ENCODE peak calls at places on chromosomes 6 and 20, in eight cellular contexts. X is colonic mucosa, P is HFFc6, M is BJ, T is heart left ventricle, G is A549, A is lower lobe of right lung, R is endothelial cell. W is an unnamed sample.
A peak's percentile ranks its signal among the peaks of the same experiment; 100 is the strongest.

GRCh38 chr20:53413188-53413631 is 180.4 kb downstream of the ZNF217 start:
- DNase-seq in A (peak; percentile 58), G (peak; percentile 59), X (peak; percentile 53), M (no peak), T (no peak), R (peak; percentile 52), P (no peak), W (peak; percentile 32)

GRCh38 chr20:44217342-44218092 is 6.9 kb upstream of the OSER1 start:
- DNase-seq in M (no peak), T (peak; percentile 84), G (peak; percentile 80), A (peak; percentile 79), R (peak; percentile 76), X (peak; percentile 87), P (peak; percentile 50), W (peak; percentile 81)

GRCh38 chr6:31042801-31043200 is 32.5 kb downstream of the MUC22 start:
- DNase-seq in G (peak; percentile 71), T (peak; percentile 48), R (peak; percentile 52), A (peak; percentile 54), X (peak; percentile 35), P (peak; percentile 39), M (no peak), W (peak; percentile 24)

GRCh38 chr6:32176476-32177181 is 745 bp upstream of the AGPAT1 start:
- DNase-seq in M (no peak), R (no peak), P (peak; percentile 44), X (peak; percentile 49), A (no peak), T (no peak), G (peak; percentile 51), W (no peak)

GRCh38 chr6:125377621-125378020 is 75.9 kb upstream of the HDDC2 start:
- DNase-seq in T (no peak), A (no peak), G (no peak), P (no peak), X (no peak), M (no peak), R (no peak), W (no peak)

GRCh38 chr20:59832406-59833156 is 100.9 kb downstream of the SYCP2 start:
- DNase-seq in R (no peak), A (no peak), G (no peak), X (peak; percentile 11), P (no peak), M (no peak), T (no peak), W (no peak)

GRCh38 chr6:170230520-170231390 is 60.1 kb downstream of the DLL1 start:
- DNase-seq in A (no peak), G (no peak), T (peak; percentile 37), R (no peak), M (no peak), P (no peak), X (no peak), W (no peak)

GRCh38 chr6:170081556-170081955 is 209.3 kb downstream of the DLL1 start:
- DNase-seq in T (no peak), P (no peak), G (no peak), M (no peak), X (peak; percentile 6), R (no peak), A (peak; percentile 12), W (no peak)

GRCh38 chr6:42702200-42702599 is 20.2 kb downstream of the PRPH2 start:
- DNase-seq in P (peak; percentile 71), T (no peak), R (no peak), X (no peak), A (no peak), M (peak; percentile 37), G (peak; percentile 17), W (no peak)

GRCh38 chr6:27129917-27130316 is 117.6 kb upstream of the PRSS16 start:
- DNase-seq in G (no peak), R (no peak), T (no peak), P (no peak), X (no peak), M (no peak), A (no peak), W (no peak)

GRCh38 chr6:27135087-27135657 is 112.3 kb upstream of the PRSS16 start:
- DNase-seq in R (no peak), P (no peak), G (no peak), X (no peak), M (no peak), A (no peak), T (no peak), W (no peak)

GRCh38 chr6:27133281-27134227 is 113.9 kb upstream of the PRSS16 start:
- DNase-seq in M (no peak), P (peak; percentile 85), X (peak; percentile 61), T (peak; percentile 70), A (peak; percentile 81), G (peak; percentile 76), R (peak; percentile 77), W (peak; percentile 78)

GRCh38 chr6:27130668-27131428 is 116.7 kb upstream of the PRSS16 start:
- DNase-seq in X (no peak), A (no peak), M (no peak), R (no peak), P (no peak), T (no peak), G (no peak), W (no peak)

DNA sequence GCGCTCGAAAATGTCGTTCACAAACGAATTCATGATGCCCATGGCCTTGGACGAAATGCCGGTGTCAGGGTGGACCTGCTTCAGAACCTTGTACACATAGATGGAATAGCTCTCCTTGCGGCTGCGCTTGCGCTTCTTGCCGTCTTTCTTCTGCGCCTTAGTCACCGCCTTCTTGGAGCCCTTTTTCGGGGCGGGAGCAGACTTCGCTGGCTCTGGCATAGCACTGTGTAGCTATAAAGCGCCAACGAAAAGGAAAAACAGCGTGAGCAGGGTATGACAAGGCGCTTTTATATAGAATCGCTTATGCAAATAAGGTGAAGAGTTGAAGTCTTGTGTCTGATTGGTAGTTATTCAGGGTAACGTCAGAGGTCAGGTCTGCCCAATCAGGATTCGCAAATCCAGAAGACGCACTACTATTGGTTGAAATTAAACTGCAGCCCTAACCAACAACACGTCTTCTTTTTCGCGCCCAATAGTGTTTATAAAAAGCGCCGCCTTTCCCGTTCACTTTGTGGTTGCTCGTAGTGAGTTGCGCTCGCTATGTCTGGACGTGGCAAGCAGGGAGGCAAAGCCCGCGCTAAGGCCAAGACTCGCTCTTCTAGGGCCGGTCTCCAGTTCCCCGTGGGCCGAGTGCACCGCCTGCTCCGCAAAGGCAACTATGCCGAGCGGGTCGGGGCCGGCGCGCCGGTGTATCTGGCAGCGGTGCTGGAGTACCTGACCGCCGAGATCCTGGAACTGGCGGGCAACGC is 114.8 kb upstream of the PRSS16 start:
- DNase-seq in A (peak; percentile 78), R (peak; percentile 78), T (peak; percentile 81), M (peak; percentile 100), P (peak; percentile 100), X (peak; percentile 97), G (peak; percentile 99), W (peak; percentile 72)
- TF ChIP-seq CTCF in A (no peak), R (no peak), T (no peak), M (no peak), P (no peak), X (no peak), G (no peak), W (no peak)

GRCh38 chr6:148595550-148595949 is 151.3 kb upstream of the UST start:
- DNase-seq in A (no peak), G (no peak), R (no peak), T (no peak), M (no peak), X (no peak), P (no peak), W (no peak)
- TF ChIP-seq CTCF in A (no peak), G (no peak), R (no peak), T (no peak), M (no peak), X (no peak), P (no peak), W (no peak)

GRCh38 chr6:85372915-85373270 is 77.0 kb upstream of the NT5E start:
- DNase-seq in M (no peak), T (no peak), P (no peak), G (no peak), X (no peak), R (no peak), A (no peak), W (no peak)

GRCh38 chr6:85368631-85369030 is 81.3 kb upstream of the NT5E start:
- DNase-seq in G (no peak), R (no peak), X (no peak), T (no peak), A (no peak), P (no peak), M (no peak), W (no peak)

DNA sequence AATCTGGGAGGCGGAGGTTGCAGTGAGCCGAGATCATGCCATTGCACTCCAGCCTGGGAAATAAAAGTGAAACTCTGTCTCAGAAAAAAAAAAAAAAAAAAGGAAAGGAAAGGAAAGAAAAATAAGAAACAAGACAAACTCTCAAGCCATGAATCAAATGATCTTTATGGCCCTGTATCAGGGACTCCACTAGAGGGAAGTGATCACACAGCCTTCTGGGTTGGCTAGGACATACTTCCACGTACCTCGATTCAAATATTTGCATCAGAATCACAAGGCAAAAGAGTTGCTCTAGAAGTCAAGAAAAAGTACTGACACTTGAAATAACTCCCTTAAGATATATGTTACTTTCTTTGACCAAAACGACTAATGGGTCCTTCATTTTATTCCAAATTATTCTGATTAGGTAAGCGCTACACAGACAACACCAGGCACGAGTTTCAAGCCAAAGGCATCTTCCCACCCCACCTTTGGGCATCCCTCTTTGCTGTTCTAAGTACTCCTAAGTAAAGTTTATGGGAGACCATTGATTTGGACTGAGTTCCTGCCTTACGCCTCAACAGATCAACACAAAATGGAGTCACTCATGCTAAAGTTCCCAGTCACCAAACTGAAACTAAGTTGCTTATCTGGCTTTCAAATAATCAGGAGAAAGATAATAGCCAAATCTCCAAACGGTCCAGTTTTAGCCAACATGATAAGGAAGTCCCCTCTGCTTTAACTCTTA is 77.5 kb upstream of the NT5E start:
- DNase-seq in T (no peak), P (no peak), X (no peak), A (no peak), G (no peak), M (no peak), R (no peak), W (no peak)
- TF ChIP-seq CTCF in T (no peak), P (peak; percentile 25), X (no peak), A (peak; percentile 11), G (no peak), M (no peak), R (no peak), W (no peak)

DNA sequence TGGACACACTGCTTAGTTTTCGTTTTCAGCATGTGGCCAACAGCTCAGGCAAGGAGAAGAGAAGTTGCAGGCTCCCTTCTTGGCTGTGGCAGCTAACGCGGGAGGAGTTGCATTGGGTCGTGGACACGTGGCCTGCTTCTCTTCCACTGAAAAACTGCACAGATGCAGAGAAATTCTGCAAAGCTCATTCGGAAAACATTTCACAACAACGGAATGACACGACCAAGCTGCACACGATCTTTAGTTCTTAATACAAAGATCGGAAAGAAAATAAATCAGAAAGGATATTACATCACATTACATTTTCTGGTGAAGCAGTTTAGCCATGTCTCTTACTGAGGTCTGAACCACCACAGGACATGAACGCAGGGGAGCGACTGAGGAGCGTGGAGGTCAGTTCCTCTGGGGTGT is 178.4 kb downstream of the THBS2 start:
- DNase-seq in M (no peak), X (peak; percentile 43), A (no peak), T (peak; percentile 72), G (no peak), R (no peak), P (no peak), W (no peak)
- TF ChIP-seq CTCF in M (no peak), X (no peak), A (no peak), T (no peak), G (no peak), R (no peak), P (no peak), W (no peak)

GRCh38 chr6:25602680-25602982 is 49.4 kb upstream of the SCGN start:
- DNase-seq in A (no peak), M (no peak), X (no peak), P (no peak), R (no peak), T (no peak), G (no peak), W (no peak)
- TF ChIP-seq CTCF in A (peak; percentile 6), M (no peak), X (no peak), P (peak; percentile 39), R (no peak), T (no peak), G (no peak), W (no peak)

W was measured in glutamatergic neuron.